ENCODE peak calls at places on chromosomes 11 and 22, in four cellular contexts. B is WTC11, C is K562, H is HepG2. X is an unnamed sample.

GRCh38 chr11:106076421-106076922 is 675 bp downstream of the KBTBD3 start:
- DNase-seq in B (no peak), C (no peak), H (no peak), X (peak; percentile 7)

GRCh38 chr22:19723990-19724827 is 870 bp downstream of the GP1BB start:
- DNase-seq in B (peak; percentile 76), H (peak; percentile 44), C (peak; percentile 95), X (peak; percentile 92)

GRCh38 chr11:64146036-64146943 is 19.6 kb downstream of the MACROD1 start:
- DNase-seq in C (peak; percentile 87), B (peak; percentile 85), H (peak; percentile 54), X (peak; percentile 77)

GRCh38 chr22:37492428-37493344 is 6.5 kb upstream of the MFNG start:
- DNase-seq in C (peak; percentile 56), B (peak; percentile 78), H (no peak), X (peak; percentile 71)

GRCh38 chr11:82523141-82523540 is 210.5 kb downstream of the FAM181B start:
- DNase-seq in H (no peak), C (no peak), B (peak; percentile 32), X (no peak)

GRCh38 chr22:40313007-40313406 is 33.3 kb upstream of the ADSL start:
- DNase-seq in H (no peak), C (no peak), B (no peak), X (no peak)

GRCh38 chr11:62603072-62603408 is 1.4 kb upstream of the MTA2 start:
- DNase-seq in C (no peak), B (no peak), H (no peak), X (no peak)

GRCh38 chr11:46461461-46461927 is 69.9 kb upstream of the CHRM4 start:
- DNase-seq in H (peak; percentile 74), B (no peak), C (no peak), X (no peak)

GRCh38 chr11:46521947-46522681 is 71.7 kb downstream of the AMBRA1 start:
- DNase-seq in H (no peak), B (no peak), C (no peak), X (no peak)

GRCh38 chr11:68352591-68352990 is 40.2 kb downstream of the LRP5 start:
- DNase-seq in C (no peak), H (no peak), B (no peak), X (no peak)

GRCh38 chr22:32336185-32336603 is 21.5 kb upstream of the RFPL3 start:
- DNase-seq in B (no peak), C (no peak), H (no peak), X (no peak)

GRCh38 chr11:130089669-130090063 is 20.0 kb downstream of the APLP2 start:
- DNase-seq in C (no peak), B (no peak), H (peak; percentile 67), X (no peak)

GRCh38 chr11:100546714-100547113 is 140.4 kb upstream of the ARHGAP42 start:
- DNase-seq in B (no peak), H (no peak), C (no peak), X (no peak)

GRCh38 chr22:18152519-18152918 is 2.5 kb downstream of the USP18 start:
- DNase-seq in H (no peak), B (no peak), C (no peak), X (no peak)

GRCh38 chr11:42244376-42244775 is 784.9 kb upstream of the LRRC4C start:
- DNase-seq in C (no peak), B (no peak), H (no peak), X (no peak)

GRCh38 chr11:64784813-64785581 is 6.7 kb upstream of the SF1 start:
- DNase-seq in B (no peak), C (no peak), H (no peak), X (no peak)

GRCh38 chr11:131064373-131064991 is 148.2 kb upstream of the SNX19 start:
- DNase-seq in C (peak; percentile 64), B (peak; percentile 91), H (peak; percentile 42), X (peak; percentile 74)

GRCh38 chr22:41418717-41419116 is 27.9 kb downstream of the TOB2 start:
- DNase-seq in H (no peak), C (no peak), B (no peak), X (no peak)

GRCh38 chr22:33018232-33018864 is 39.8 kb downstream of the SYN3 start:
- DNase-seq in H (peak; percentile 43), B (peak; percentile 87), C (peak; percentile 60), X (peak; percentile 75)

GRCh38 chr22:38218661-38219331 is 17.0 kb downstream of the MAFF start:
- DNase-seq in B (peak; percentile 73), H (peak; percentile 76), C (no peak), X (no peak)

GRCh38 chr11:36118084-36118483 is 171.1 kb downstream of the COMMD9 start:
- DNase-seq in B (no peak), H (no peak), C (no peak), X (no peak)

GRCh38 chr11:68962527-68963250 is 18.1 kb downstream of the MRGPRD start:
- DNase-seq in H (no peak), C (no peak), B (no peak), X (no peak)

GRCh38 chr11:24886880-24887619 is 390.2 kb downstream of the LUZP2 start:
- DNase-seq in C (no peak), B (no peak), H (no peak), X (no peak)

GRCh38 chr11:64352099-64353005 is 6.6 kb upstream of the RPS6KA4 start:
- DNase-seq in B (no peak), H (no peak), C (no peak), X (no peak)

GRCh38 chr11:93532285-93532789 is 10.9 kb downstream of the SMCO4 start:
- DNase-seq in C (no peak), H (no peak), B (no peak), X (no peak)

GRCh38 chr11:111324277-111324720 is 26.0 kb downstream of the POU2AF3 start:
- DNase-seq in H (no peak), C (no peak), B (no peak), X (no peak)
- TF ChIP-seq ELF4 in H (no peak), C (no peak), B (no peak), X (no peak)

GRCh38 chr22:30286813-30287625 is 2.3 kb downstream of the CASTOR1 start:
- DNase-seq in B (peak; percentile 95), H (peak; percentile 45), C (peak; percentile 68), X (peak; percentile 86)

GRCh38 chr22:30286331-30286730 is 3.0 kb downstream of the CASTOR1 start:
- DNase-seq in C (no peak), H (no peak), B (no peak), X (no peak)

GRCh38 chr22:30289126-30289979 is at the start of gene CASTOR1:
- DNase-seq in B (peak; percentile 99), H (peak; percentile 94), C (peak; percentile 97), X (peak; percentile 100)

GRCh38 chr22:30288414-30289125 is 735 bp downstream of the CASTOR1 start:
- DNase-seq in C (no peak), B (no peak), H (no peak), X (no peak)

GRCh38 chr22:30287626-30288413 is 1.5 kb downstream of the CASTOR1 start:
- DNase-seq in C (peak; percentile 50), B (peak; percentile 87), H (peak; percentile 78), X (peak; percentile 76)
- TF ChIP-seq ELF4 in C (no peak), B (no peak), H (no peak), X (no peak)

GRCh38 chr22:46053563-46054090 is 76.7 kb upstream of the WNT7B start:
- DNase-seq in B (no peak), C (peak; percentile 29), H (no peak), X (peak; percentile 62)

GRCh38 chr22:46054091-46054877 is 77.3 kb upstream of the WNT7B start:
- DNase-seq in H (no peak), B (peak; percentile 12), C (no peak), X (peak; percentile 73)

GRCh38 chr22:46052331-46052771 is 75.4 kb upstream of the WNT7B start:
- DNase-seq in B (peak; percentile 3), C (no peak), H (no peak), X (no peak)

GRCh38 chr22:46051646-46052045 is 74.7 kb upstream of the WNT7B start:
- DNase-seq in C (no peak), B (peak; percentile 0), H (no peak), X (no peak)

GRCh38 chr22:46052801-46053562 is 76.0 kb upstream of the WNT7B start:
- DNase-seq in C (no peak), H (no peak), B (peak; percentile 11), X (no peak)
- TF ChIP-seq ELF4 in C (no peak), H (no peak), B (no peak), X (no peak)

DNA sequence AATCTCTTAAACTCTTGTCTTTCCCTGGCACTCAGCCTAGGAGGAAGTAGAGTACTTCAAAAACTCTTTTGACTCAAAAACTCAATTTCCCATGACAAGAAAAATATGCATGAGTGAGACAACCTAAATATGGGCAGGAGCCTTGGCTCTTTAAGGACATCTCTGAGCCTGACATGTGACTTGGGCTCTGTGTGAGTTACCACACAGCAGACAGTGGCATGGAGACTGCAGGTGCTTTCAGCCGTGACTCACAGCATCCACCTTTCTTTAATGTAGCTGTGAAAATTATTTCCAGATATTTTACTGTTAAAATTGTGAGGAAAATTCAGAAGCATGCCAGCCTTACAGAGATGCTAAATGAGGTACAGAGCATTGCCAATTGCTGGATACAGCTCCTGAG is 97.6 kb upstream of the CCDC179 start:
- DNase-seq in C (no peak), B (no peak), H (no peak), X (no peak)
- TF ChIP-seq ELF4 in C (no peak), B (no peak), H (no peak), X (no peak)

GRCh38 chr11:73244589-73245240 is 26.6 kb downstream of the P2RY2 start:
- DNase-seq in C (no peak), B (no peak), H (no peak), X (no peak)
- TF ChIP-seq ELF4 in C (no peak), B (no peak), H (no peak), X (no peak)

DNA sequence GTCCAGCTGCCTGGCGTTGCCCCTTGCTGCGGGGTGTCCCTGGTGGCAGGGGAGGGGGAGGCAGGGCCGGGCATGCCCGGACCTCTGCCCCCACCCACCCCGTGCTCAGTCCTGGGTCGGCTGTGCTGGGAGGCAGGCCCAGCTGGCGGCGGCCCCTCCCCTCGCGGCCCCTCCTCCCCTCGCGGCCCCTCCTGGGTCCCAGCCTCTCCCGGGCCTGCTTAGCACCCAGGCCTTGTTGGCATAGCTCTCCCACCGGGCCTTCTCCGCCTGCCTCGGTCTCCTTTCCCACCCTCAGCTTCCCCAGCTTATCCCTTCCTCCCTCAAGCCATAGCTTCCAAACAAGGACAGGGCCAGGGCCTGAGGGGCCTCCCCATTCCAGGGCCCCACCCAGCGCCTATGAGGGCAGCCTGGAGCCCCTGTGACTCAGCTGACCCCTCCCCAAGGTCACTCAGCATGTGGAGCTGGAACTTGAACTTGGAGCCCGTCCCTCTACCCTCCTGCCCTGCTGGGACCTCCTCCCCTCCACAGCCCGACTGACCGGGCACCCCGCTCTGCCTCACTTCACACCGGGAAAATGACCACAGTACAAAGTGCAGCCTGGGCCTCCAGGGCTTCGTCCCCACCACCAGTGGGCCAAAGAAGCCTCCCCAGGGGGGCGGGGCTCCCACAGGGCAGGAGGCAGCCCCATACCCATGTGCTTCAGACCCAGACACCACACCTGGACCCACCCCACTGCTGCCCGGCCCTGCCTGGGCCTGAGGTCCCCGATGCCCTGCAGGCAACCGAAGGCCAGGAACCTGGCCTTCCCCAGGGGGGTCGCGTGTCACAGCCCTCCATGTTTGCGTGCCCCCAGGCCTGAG is 1.2 kb downstream of the EPS8L2 start:
- DNase-seq in H (peak; percentile 94), C (peak; percentile 61), B (peak; percentile 47), X (no peak)
- TF ChIP-seq ELF4 in H (no peak), C (no peak), B (no peak), X (no peak)

X was measured in HEK293T.